ENCODE peak calls at places on chromosomes 13 and 19, in six cellular contexts. One of them, this sample, is unnamed.

GRCh38 chr13:94298346-94298745 is 181.1 kb downstream of the DCT start:
- DNase-seq in psoas muscle: no peak
- DNase-seq in iPS-NIHi11: no peak
- DNase-seq in anterior cingulate cortex: no peak
- DNase-seq in transverse colon: no peak
- DNase-seq in SHP77: no peak
- DNase-seq in this sample: no peak

GRCh38 chr13:113493315-113493951 is 2.9 kb upstream of the DCUN1D2 start:
- DNase-seq in psoas muscle: no peak
- DNase-seq in iPS-NIHi11: no peak
- DNase-seq in anterior cingulate cortex: no peak
- DNase-seq in transverse colon: no peak
- DNase-seq in SHP77: peak
- DNase-seq in this sample: no peak

GRCh38 chr13:41122838-41123237 is 9.8 kb downstream of the KBTBD6 start:
- DNase-seq in psoas muscle: no peak
- DNase-seq in iPS-NIHi11: no peak
- DNase-seq in anterior cingulate cortex: no peak
- DNase-seq in transverse colon: no peak
- DNase-seq in SHP77: no peak
- DNase-seq in this sample: no peak

GRCh38 chr13:91066745-91067144 is 280.7 kb upstream of the MIR17HG start:
- DNase-seq in psoas muscle: no peak
- DNase-seq in iPS-NIHi11: no peak
- DNase-seq in anterior cingulate cortex: no peak
- DNase-seq in transverse colon: no peak
- DNase-seq in SHP77: no peak
- DNase-seq in this sample: no peak

GRCh38 chr19:50195224-50195623 is 8.2 kb upstream of the MYH14 start:
- DNase-seq in psoas muscle: no peak
- DNase-seq in iPS-NIHi11: no peak
- DNase-seq in anterior cingulate cortex: no peak
- DNase-seq in transverse colon: no peak
- DNase-seq in SHP77: no peak
- DNase-seq in this sample: no peak

GRCh38 chr13:46321494-46322225 is 65.4 kb downstream of the RUBCNL start:
- DNase-seq in psoas muscle: peak
- DNase-seq in iPS-NIHi11: peak
- DNase-seq in anterior cingulate cortex: peak
- DNase-seq in transverse colon: peak
- DNase-seq in SHP77: peak
- DNase-seq in this sample: peak

GRCh38 chr13:89375839-89376238 is 1704.7 kb downstream of the SLITRK5 start:
- DNase-seq in psoas muscle: no peak
- DNase-seq in iPS-NIHi11: no peak
- DNase-seq in anterior cingulate cortex: no peak
- DNase-seq in transverse colon: no peak
- DNase-seq in SHP77: peak
- DNase-seq in this sample: no peak

GRCh38 chr19:30841934-30842333 is 469.8 kb downstream of the ZNF536 start:
- DNase-seq in psoas muscle: no peak
- DNase-seq in iPS-NIHi11: no peak
- DNase-seq in anterior cingulate cortex: no peak
- DNase-seq in transverse colon: no peak
- DNase-seq in SHP77: no peak
- DNase-seq in this sample: no peak

GRCh38 chr13:79803939-79804487 is 323.1 kb downstream of the NDFIP2 start:
- DNase-seq in psoas muscle: no peak
- DNase-seq in iPS-NIHi11: no peak
- DNase-seq in anterior cingulate cortex: no peak
- DNase-seq in transverse colon: no peak
- DNase-seq in SHP77: no peak
- DNase-seq in this sample: no peak

GRCh38 chr19:35076026-35076370 is 34.5 kb downstream of the HPN start:
- DNase-seq in psoas muscle: no peak
- DNase-seq in iPS-NIHi11: peak
- DNase-seq in anterior cingulate cortex: no peak
- DNase-seq in transverse colon: no peak
- DNase-seq in SHP77: no peak
- DNase-seq in this sample: no peak